ENCODE peak calls at places on chromosomes 16 and 17, in six cellular contexts. One of them, this sample, is unnamed.

GRCh38 chr17:82056729-82057621 is 5.3 kb downstream of the GPS1 start:
- DNase-seq in tibial nerve: no peak
- DNase-seq in psoas muscle: peak
- DNase-seq in colonic mucosa: no peak
- DNase-seq in tibial artery: no peak
- DNase-seq in pancreas: peak
- DNase-seq in this sample: no peak

GRCh38 chr16:29987371-29988085 is 7.9 kb downstream of the HIRIP3 start:
- DNase-seq in tibial artery: no peak
- DNase-seq in pancreas: peak
- DNase-seq in tibial nerve: no peak
- DNase-seq in colonic mucosa: no peak
- DNase-seq in psoas muscle: no peak
- DNase-seq in this sample: no peak

GRCh38 chr16:88514526-88514925 is 55.7 kb upstream of the ZC3H18 start:
- DNase-seq in tibial nerve: no peak
- DNase-seq in psoas muscle: no peak
- DNase-seq in colonic mucosa: no peak
- DNase-seq in tibial artery: no peak
- DNase-seq in pancreas: no peak
- DNase-seq in this sample: no peak

GRCh38 chr16:57473176-57473840 is 10.8 kb downstream of the POLR2C start:
- DNase-seq in tibial nerve: no peak
- DNase-seq in psoas muscle: peak
- DNase-seq in tibial artery: no peak
- DNase-seq in pancreas: no peak
- DNase-seq in colonic mucosa: no peak
- DNase-seq in this sample: no peak

GRCh38 chr16:88701541-88702363 is 4.5 kb downstream of the RNF166 start:
- DNase-seq in psoas muscle: no peak
- DNase-seq in tibial artery: no peak
- DNase-seq in pancreas: no peak
- DNase-seq in colonic mucosa: no peak
- DNase-seq in tibial nerve: no peak
- DNase-seq in this sample: no peak

GRCh38 chr16:56013962-56014552 is 138.9 kb upstream of the CES5A start:
- DNase-seq in colonic mucosa: peak
- DNase-seq in psoas muscle: peak
- DNase-seq in tibial nerve: no peak
- DNase-seq in pancreas: peak
- DNase-seq in tibial artery: no peak
- DNase-seq in this sample: no peak

GRCh38 chr17:69593351-69593715 is 178.8 kb downstream of the MAP2K6 start:
- DNase-seq in pancreas: no peak
- DNase-seq in tibial artery: no peak
- DNase-seq in colonic mucosa: no peak
- DNase-seq in tibial nerve: no peak
- DNase-seq in psoas muscle: no peak
- DNase-seq in this sample: no peak

GRCh38 chr17:13594310-13594709 is 7.4 kb downstream of the HS3ST3A1 start:
- DNase-seq in colonic mucosa: no peak
- DNase-seq in pancreas: no peak
- DNase-seq in psoas muscle: no peak
- DNase-seq in tibial nerve: no peak
- DNase-seq in tibial artery: no peak
- DNase-seq in this sample: no peak

GRCh38 chr17:60036796-60037677 is 41.7 kb downstream of the HEATR6 start:
- DNase-seq in tibial nerve: peak
- DNase-seq in pancreas: peak
- DNase-seq in psoas muscle: peak
- DNase-seq in tibial artery: peak
- DNase-seq in colonic mucosa: peak
- DNase-seq in this sample: no peak

GRCh38 chr17:49515196-49515770 is 20.2 kb downstream of the NGFR start:
- DNase-seq in pancreas: peak
- DNase-seq in tibial nerve: peak
- DNase-seq in psoas muscle: peak
- DNase-seq in colonic mucosa: peak
- DNase-seq in tibial artery: peak
- DNase-seq in this sample: peak

GRCh38 chr16:65102326-65102725 is 19.5 kb downstream of the CDH11 start:
- DNase-seq in psoas muscle: no peak
- DNase-seq in tibial artery: no peak
- DNase-seq in pancreas: no peak
- DNase-seq in tibial nerve: no peak
- DNase-seq in colonic mucosa: peak
- DNase-seq in this sample: peak

GRCh38 chr17:76826290-76827138 is 41.7 kb upstream of the MGAT5B start:
- DNase-seq in tibial artery: no peak
- DNase-seq in tibial nerve: no peak
- DNase-seq in pancreas: no peak
- DNase-seq in colonic mucosa: no peak
- DNase-seq in psoas muscle: no peak
- DNase-seq in this sample: no peak

GRCh38 chr16:78376452-78376851 is 277.0 kb downstream of the WWOX start:
- DNase-seq in pancreas: no peak
- DNase-seq in tibial nerve: no peak
- DNase-seq in tibial artery: no peak
- DNase-seq in psoas muscle: no peak
- DNase-seq in colonic mucosa: no peak
- DNase-seq in this sample: no peak

GRCh38 chr17:17467720-17468119 is 9.1 kb upstream of the MED9 start:
- DNase-seq in tibial nerve: no peak
- DNase-seq in psoas muscle: no peak
- DNase-seq in pancreas: no peak
- DNase-seq in tibial artery: no peak
- DNase-seq in colonic mucosa: peak
- DNase-seq in this sample: no peak

GRCh38 chr17:83083368-83084201 is 4.2 kb downstream of the METRNL start:
- DNase-seq in tibial artery: no peak
- DNase-seq in pancreas: no peak
- DNase-seq in psoas muscle: no peak
- DNase-seq in tibial nerve: no peak
- DNase-seq in colonic mucosa: peak
- DNase-seq in this sample: peak

GRCh38 chr17:74738051-74738996 is 1.3 kb downstream of the RAB37 start:
- DNase-seq in tibial artery: no peak
- DNase-seq in psoas muscle: peak
- DNase-seq in pancreas: no peak
- DNase-seq in colonic mucosa: peak
- DNase-seq in tibial nerve: no peak
- DNase-seq in this sample: no peak

GRCh38 chr17:65389426-65389825 is 172.0 kb downstream of the AXIN2 start:
- DNase-seq in colonic mucosa: no peak
- DNase-seq in tibial artery: no peak
- DNase-seq in psoas muscle: no peak
- DNase-seq in tibial nerve: no peak
- DNase-seq in pancreas: no peak
- DNase-seq in this sample: no peak

GRCh38 chr16:85699628-85700027 is 10.9 kb upstream of the GINS2 start:
- DNase-seq in colonic mucosa: no peak
- DNase-seq in psoas muscle: no peak
- DNase-seq in pancreas: no peak
- DNase-seq in tibial artery: no peak
- DNase-seq in tibial nerve: no peak
- DNase-seq in this sample: peak

GRCh38 chr17:75619506-75620431 is 13.5 kb upstream of the SMIM5 start:
- DNase-seq in colonic mucosa: no peak
- DNase-seq in tibial nerve: no peak
- DNase-seq in pancreas: no peak
- DNase-seq in tibial artery: no peak
- DNase-seq in psoas muscle: no peak
- DNase-seq in this sample: no peak

GRCh38 chr16:51237861-51238378 is 86.8 kb upstream of the SALL1 start:
- DNase-seq in tibial artery: no peak
- DNase-seq in colonic mucosa: no peak
- DNase-seq in tibial nerve: no peak
- DNase-seq in psoas muscle: no peak
- DNase-seq in pancreas: no peak
- DNase-seq in this sample: no peak

GRCh38 chr17:42819939-42820535 is 4.0 kb downstream of the BECN1 start:
- DNase-seq in tibial nerve: no peak
- DNase-seq in psoas muscle: peak
- DNase-seq in colonic mucosa: peak
- DNase-seq in tibial artery: no peak
- DNase-seq in pancreas: peak
- DNase-seq in this sample: no peak

GRCh38 chr17:34259151-34259550 is 4.1 kb downstream of the CCL2 start:
- DNase-seq in tibial artery: no peak
- DNase-seq in colonic mucosa: no peak
- DNase-seq in pancreas: no peak
- DNase-seq in psoas muscle: no peak
- DNase-seq in tibial nerve: no peak
- DNase-seq in this sample: peak

GRCh38 chr16:67149276-67150057 is 1.3 kb downstream of the B3GNT9 start:
- DNase-seq in psoas muscle: no peak
- DNase-seq in colonic mucosa: no peak
- DNase-seq in tibial artery: no peak
- DNase-seq in pancreas: no peak
- DNase-seq in tibial nerve: no peak
- DNase-seq in this sample: no peak
- H3K4me3 ChIP-seq in psoas muscle: peak
- H3K4me3 ChIP-seq in colonic mucosa: peak
- H3K4me3 ChIP-seq in tibial artery: peak
- H3K4me3 ChIP-seq in pancreas: no peak
- H3K4me3 ChIP-seq in tibial nerve: no peak
- H3K4me3 ChIP-seq in this sample: peak

DNA sequence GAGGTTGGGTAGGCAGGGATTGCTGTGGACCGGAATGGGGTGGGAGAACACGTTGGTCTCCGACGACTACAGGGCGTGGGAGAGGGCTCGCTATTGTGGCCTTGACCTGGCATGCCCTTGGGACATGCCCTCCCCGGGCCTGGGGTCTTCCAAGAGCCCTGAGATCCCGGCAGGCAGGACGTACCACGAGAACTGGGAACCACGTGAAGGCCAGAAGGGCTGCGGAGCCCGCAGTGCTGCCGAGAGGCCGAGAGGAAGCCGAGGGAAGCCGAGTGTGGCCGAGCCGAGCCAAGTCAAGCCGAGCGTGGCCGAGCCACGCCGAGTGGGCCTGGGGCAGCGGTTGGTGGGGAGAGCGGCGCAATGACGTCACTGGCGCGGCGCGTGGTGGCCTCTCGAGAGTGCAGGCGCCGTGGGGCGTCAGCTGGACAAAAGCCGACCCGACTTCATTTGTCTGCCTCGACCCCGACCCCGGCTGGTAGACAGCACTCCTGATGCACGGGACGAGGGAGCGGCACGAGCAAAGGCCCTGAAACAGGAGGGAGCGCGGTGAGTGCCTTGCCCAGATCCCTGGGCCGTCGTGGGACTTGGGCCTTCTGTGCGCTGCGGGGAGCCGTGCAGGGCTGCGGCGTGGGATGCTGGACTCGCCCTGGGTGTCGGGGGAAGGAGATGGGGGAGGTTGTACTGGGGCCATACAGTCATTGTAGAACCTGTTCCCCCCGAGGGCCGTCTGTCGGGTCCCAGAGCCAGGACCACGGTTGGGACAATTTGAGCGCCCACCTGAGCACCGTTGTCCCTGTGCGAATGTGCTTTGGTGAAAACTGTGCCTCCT is 6.6 kb downstream of the SOCS1 start:
- DNase-seq in pancreas: no peak
- DNase-seq in psoas muscle: no peak
- DNase-seq in tibial nerve: no peak
- DNase-seq in colonic mucosa: no peak
- DNase-seq in tibial artery: no peak
- DNase-seq in this sample: no peak
- H3K4me3 ChIP-seq in pancreas: no peak
- H3K4me3 ChIP-seq in psoas muscle: no peak
- H3K4me3 ChIP-seq in tibial nerve: no peak
- H3K4me3 ChIP-seq in colonic mucosa: no peak
- H3K4me3 ChIP-seq in tibial artery: no peak
- H3K4me3 ChIP-seq in this sample: no peak

DNA sequence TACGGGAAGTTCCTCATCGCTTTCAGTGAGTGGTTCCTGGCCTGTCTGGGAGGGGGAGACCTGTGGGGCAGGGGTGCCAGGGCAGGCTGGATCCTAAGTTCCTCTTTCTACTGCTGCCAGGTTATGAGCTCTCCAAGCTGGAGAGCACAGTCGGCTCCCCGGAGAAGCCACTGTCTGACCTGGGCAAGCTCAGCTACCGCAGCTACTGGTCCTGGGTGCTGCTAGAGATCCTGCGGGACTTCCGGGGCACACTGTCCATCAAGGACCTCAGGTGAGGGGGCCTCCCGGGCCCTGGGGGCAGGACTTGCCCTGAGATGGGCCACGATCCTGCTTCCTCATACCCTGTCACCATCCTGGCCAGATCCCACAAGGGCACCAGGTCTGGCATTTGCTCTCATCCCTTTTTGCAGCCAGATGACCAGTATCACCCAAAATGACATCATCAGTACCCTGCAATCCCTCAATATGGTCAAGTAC is 5.2 kb downstream of the PRSS8 start:
- DNase-seq in pancreas: peak
- DNase-seq in tibial artery: no peak
- DNase-seq in colonic mucosa: no peak
- DNase-seq in psoas muscle: no peak
- DNase-seq in tibial nerve: no peak
- DNase-seq in this sample: no peak
- H3K4me3 ChIP-seq in pancreas: no peak
- H3K4me3 ChIP-seq in tibial artery: no peak
- H3K4me3 ChIP-seq in colonic mucosa: no peak
- H3K4me3 ChIP-seq in psoas muscle: no peak
- H3K4me3 ChIP-seq in tibial nerve: no peak
- H3K4me3 ChIP-seq in this sample: no peak

GRCh38 chr17:22300177-22300576 is 607.9 kb downstream of the KCNJ18 start:
- DNase-seq in colonic mucosa: no peak
- DNase-seq in tibial nerve: no peak
- DNase-seq in tibial artery: no peak
- DNase-seq in pancreas: no peak
- DNase-seq in psoas muscle: no peak
- DNase-seq in this sample: no peak
- H3K4me3 ChIP-seq in colonic mucosa: no peak
- H3K4me3 ChIP-seq in tibial nerve: no peak
- H3K4me3 ChIP-seq in tibial artery: no peak
- H3K4me3 ChIP-seq in pancreas: no peak
- H3K4me3 ChIP-seq in psoas muscle: no peak
- H3K4me3 ChIP-seq in this sample: no peak

This sample was measured in skeletal muscle cell.